ENCODE peak calls at places on chromosomes 3 and 15, in four cellular contexts. V is mucosa of gallbladder, G is HEK293T, S is T-helper 17 cell. L is an unnamed sample.
A peak's percentile ranks its signal among the peaks of the same experiment; 100 is the strongest.

GRCh38 chr15:41985236-41986160 is 13.1 kb upstream of the EHD4 start:
- DNase-seq in V (no peak), S (no peak), G (no peak), L (no peak)

GRCh38 chr15:43872416-43873020 is 45.7 kb downstream of the WDR76 start:
- DNase-seq in G (peak; percentile 56), S (no peak), V (peak; percentile 66), L (peak; percentile 48)

GRCh38 chr3:187361835-187362234 is 6.3 kb upstream of the RTP4 start:
- DNase-seq in S (no peak), G (no peak), V (no peak), L (no peak)

GRCh38 chr3:15501126-15501525 is 20.4 kb downstream of the COLQ start:
- DNase-seq in S (no peak), V (no peak), G (no peak), L (no peak)

GRCh38 chr3:139934557-139935070 is 371 bp upstream of the CLSTN2 start:
- DNase-seq in G (peak; percentile 75), S (no peak), V (peak; percentile 27), L (no peak)

GRCh38 chr3:98827221-98827620 is 64.1 kb downstream of the ST3GAL6 start:
- DNase-seq in V (no peak), G (no peak), S (no peak), L (no peak)

GRCh38 chr3:174229916-174230315 is 629.2 kb upstream of the NAALADL2 start:
- DNase-seq in G (no peak), S (no peak), V (no peak), L (no peak)

GRCh38 chr3:73656241-73656890 is 31.6 kb upstream of the PDZRN3 start:
- DNase-seq in V (no peak), G (no peak), S (no peak), L (no peak)

GRCh38 chr3:157333551-157333991 is 103.1 kb upstream of the PTX3 start:
- DNase-seq in V (no peak), S (no peak), G (no peak), L (no peak)

GRCh38 chr3:72628065-72628464 is 220.2 kb downstream of the SHQ1 start:
- DNase-seq in V (peak; percentile 38), S (no peak), G (no peak), L (peak; percentile 78)

GRCh38 chr15:77500986-77501385 is 80.3 kb downstream of the HMG20A start:
- DNase-seq in V (no peak), S (no peak), G (no peak), L (no peak)

GRCh38 chr15:96336643-96337353 is 6.3 kb downstream of the NR2F2 start:
- DNase-seq in V (peak; percentile 31), G (no peak), S (no peak), L (no peak)

GRCh38 chr3:5123937-5124336 is 1.8 kb downstream of the ARL8B start:
- DNase-seq in V (no peak), G (no peak), S (no peak), L (no peak)

GRCh38 chr15:96889734-96890480 is 559.4 kb downstream of the NR2F2 start:
- DNase-seq in V (no peak), S (no peak), G (no peak), L (peak; percentile 38)

GRCh38 chr3:44903314-44903713 is 28.9 kb downstream of the TGM4 start:
- DNase-seq in G (no peak), V (no peak), S (no peak), L (no peak)

GRCh38 chr3:69639851-69640250 is 99.4 kb upstream of the MITF start:
- DNase-seq in G (no peak), S (no peak), V (no peak), L (no peak)

GRCh38 chr3:50347187-50347813 is 1.8 kb upstream of the ZMYND10 start:
- DNase-seq in V (peak; percentile 74), G (peak; percentile 66), S (peak; percentile 64), L (peak; percentile 76)

GRCh38 chr3:192930585-192930984 is 12.9 kb upstream of the MB21D2 start:
- DNase-seq in V (no peak), G (no peak), S (no peak), L (no peak)

GRCh38 chr15:66706225-66706732 is 4.2 kb downstream of the SMAD6 start:
- DNase-seq in V (no peak), G (no peak), S (no peak), L (no peak)

GRCh38 chr3:29525254-29525881 is 244.5 kb downstream of the RBMS3 start:
- DNase-seq in G (no peak), S (no peak), V (peak; percentile 78), L (peak; percentile 18)

GRCh38 chr3:127426444-127427168 is 138.8 kb upstream of the PRR20G start:
- DNase-seq in G (no peak), S (no peak), V (no peak), L (no peak)

GRCh38 chr15:90837052-90837621 is 31.3 kb upstream of the FURIN start:
- DNase-seq in G (no peak), V (no peak), S (no peak), L (no peak)

GRCh38 chr3:159266779-159267178 is 464.9 kb downstream of the MFSD1 start:
- DNase-seq in V (no peak), G (peak; percentile 38), S (no peak), L (peak; percentile 81)

GRCh38 chr3:115072265-115073008 is 74.7 kb downstream of the ZBTB20 start:
- DNase-seq in V (no peak), S (no peak), G (no peak), L (no peak)

GRCh38 chr3:15271785-15272381 is 60.5 kb downstream of the SH3BP5 start:
- DNase-seq in S (peak; percentile 71), V (no peak), G (no peak), L (no peak)

GRCh38 chr3:195060531-195061385 is 210.2 kb downstream of the XXYLT1 start:
- DNase-seq in V (no peak), S (no peak), G (no peak), L (no peak)

GRCh38 chr3:134993011-134993410 is 198.0 kb downstream of the EPHB1 start:
- DNase-seq in S (no peak), G (no peak), V (no peak), L (no peak)

GRCh38 chr3:137509354-137510045 is 254.6 kb upstream of the SOX14 start:
- DNase-seq in S (no peak), G (no peak), V (no peak), L (no peak)

GRCh38 chr15:27956285-27956684 is 142.8 kb downstream of the OCA2 start:
- DNase-seq in V (no peak), G (no peak), S (no peak), L (no peak)

GRCh38 chr15:27019687-27020086 is 48.7 kb downstream of the GABRG3 start:
- DNase-seq in V (no peak), S (no peak), G (no peak), L (no peak)

GRCh38 chr3:169060037-169060436 is 603.5 kb downstream of the MECOM start:
- DNase-seq in G (no peak), S (no peak), V (no peak), L (no peak)